ENCODE peak calls at places on chromosomes 4 and X, in five cellular contexts. X, Q, N, G and D are unnamed samples.
A peak's percentile ranks its signal among the peaks of the same experiment; 100 is the strongest.

GRCh38 chr4:176781739-176782100 is 11.0 kb downstream of the VEGFC start:
- DNase-seq in X (no peak), Q (no peak), N (no peak), G (no peak), D (no peak)

GRCh38 chrX:49106930-49107329 is 16.6 kb downstream of the GPKOW start:
- DNase-seq in X (peak; percentile 22), Q (peak; percentile 49), N (no peak), G (no peak), D (no peak)

GRCh38 chrX:131763674-131764073 is 219.8 kb downstream of the OR13H1 start:
- DNase-seq in X (no peak), Q (peak; percentile 83), N (peak; percentile 89), G (no peak), D (no peak)

GRCh38 chr4:151169223-151169622 is 69.8 kb downstream of the RPS3A start:
- DNase-seq in X (peak; percentile 18), Q (peak; percentile 98), N (peak; percentile 58), G (no peak), D (peak; percentile 36)

GRCh38 chr4:119124314-119124713 is 11.3 kb upstream of the MYOZ2 start:
- DNase-seq in X (no peak), Q (peak; percentile 48), N (no peak), G (no peak), D (no peak)

GRCh38 chrX:129658429-129658828 is 3.7 kb upstream of the APLN start:
- DNase-seq in X (no peak), Q (no peak), N (no peak), G (no peak), D (no peak)

GRCh38 chr4:2878346-2878745 is 34.7 kb downstream of the ADD1 start:
- DNase-seq in X (no peak), Q (no peak), N (no peak), G (no peak), D (no peak)

GRCh38 chrX:43865791-43866190 is 16.5 kb downstream of the MAOB start:
- DNase-seq in X (no peak), Q (no peak), N (no peak), G (no peak), D (no peak)

GRCh38 chr4:168694669-168695068 is 197.8 kb downstream of the PALLD start:
- DNase-seq in X (no peak), Q (no peak), N (no peak), G (no peak), D (no peak)

GRCh38 chrX:125407314-125407713 is 87.6 kb downstream of the TEX13C start:
- DNase-seq in X (no peak), Q (no peak), N (no peak), G (no peak), D (no peak)

GRCh38 chr4:2781911-2782310 is 11.0 kb upstream of the SH3BP2 start:
- DNase-seq in X (no peak), Q (no peak), N (no peak), G (no peak), D (no peak)

GRCh38 chr4:5122114-5122513 is 70.8 kb downstream of the STK32B start:
- DNase-seq in X (no peak), Q (no peak), N (no peak), G (no peak), D (no peak)

GRCh38 chr4:1043658-1044468 is 32.4 kb downstream of the FGFRL1 start:
- DNase-seq in X (no peak), Q (peak; percentile 100), N (peak; percentile 66), G (peak; percentile 93), D (peak; percentile 86)

GRCh38 chr4:25377572-25377882 is 464 bp downstream of the ANAPC4 start:
- DNase-seq in X (no peak), Q (no peak), N (no peak), G (no peak), D (no peak)

GRCh38 chr4:37653601-37654000 is 32.6 kb downstream of the RELL1 start:
- DNase-seq in X (no peak), Q (no peak), N (no peak), G (no peak), D (no peak)

GRCh38 chr4:20992002-20992401 is 291.7 kb downstream of the PACRGL start:
- DNase-seq in X (no peak), Q (no peak), N (no peak), G (no peak), D (no peak)

GRCh38 chr4:122139139-122139538 is 13.0 kb upstream of the BLTP1 start:
- DNase-seq in X (no peak), Q (no peak), N (no peak), G (no peak), D (no peak)

GRCh38 chr4:169383724-169384123 is 113.0 kb upstream of the SH3RF1 start:
- DNase-seq in X (no peak), Q (peak; percentile 97), N (no peak), G (no peak), D (no peak)

GRCh38 chr4:114864060-114864459 is 249.4 kb downstream of the NDST4 start:
- DNase-seq in X (no peak), Q (no peak), N (no peak), G (no peak), D (no peak)

GRCh38 chr4:148962539-148963290 is 520.5 kb upstream of the NR3C2 start:
- DNase-seq in X (no peak), Q (peak; percentile 61), N (no peak), G (no peak), D (no peak)

GRCh38 chr4:138943893-138944292 is 71.7 kb upstream of the NOCT start:
- DNase-seq in X (no peak), Q (no peak), N (no peak), G (no peak), D (no peak)

GRCh38 chr4:108193891-108194672 is 25.4 kb upstream of the LEF1 start:
- DNase-seq in X (no peak), Q (peak; percentile 11), N (no peak), G (no peak), D (no peak)

GRCh38 chrX:10173331-10173900 is 16.6 kb downstream of the CLCN4 start:
- DNase-seq in X (peak; percentile 60), Q (peak; percentile 93), N (peak; percentile 39), G (no peak), D (no peak)

GRCh38 chrX:129540068-129540653 is at the start of gene OCRL:
- DNase-seq in X (peak; percentile 81), Q (peak; percentile 59), N (peak; percentile 67), G (peak; percentile 34), D (peak; percentile 53)

GRCh38 chr4:101155368-101155767 is 192.0 kb downstream of the PPP3CA start:
- DNase-seq in X (no peak), Q (peak; percentile 73), N (no peak), G (peak; percentile 97), D (no peak)

GRCh38 chr4:150962245-150962644 is 52.8 kb downstream of the LRBA start:
- DNase-seq in X (no peak), Q (no peak), N (no peak), G (no peak), D (no peak)

GRCh38 chrX:48663241-48663640 is 20.4 kb upstream of the WAS start:
- DNase-seq in X (no peak), Q (no peak), N (no peak), G (no peak), D (no peak)

GRCh38 chr4:40256329-40256728 is 59.5 kb downstream of the RHOH start:
- DNase-seq in X (no peak), Q (no peak), N (no peak), G (no peak), D (no peak)

GRCh38 chrX:147602297-147602696 is 309.4 kb upstream of the FMR1 start:
- DNase-seq in X (no peak), Q (no peak), N (no peak), G (no peak), D (no peak)

GRCh38 chr4:26590639-26591038 is 6.8 kb downstream of the TBC1D19 start:
- DNase-seq in X (no peak), Q (peak; percentile 30), N (no peak), G (peak; percentile 60), D (no peak)

GRCh38 chr4:167555338-167556022 is 321.2 kb upstream of the SPOCK3 start:
- DNase-seq in X (no peak), Q (no peak), N (no peak), G (no peak), D (no peak)
- H3K4me3 ChIP-seq in X (no peak overlapping the region), Q (no peak overlapping the region), N (no peak overlapping the region), G (no peak overlapping the region), D (no peak overlapping the region)

GRCh38 chr4:86098691-86099090 is 261.2 kb downstream of the MAPK10 start:
- DNase-seq in X (no peak), Q (no peak), N (no peak), G (no peak), D (no peak)
- H3K4me3 ChIP-seq in X (no peak overlapping the region), Q (no peak overlapping the region), N (no peak overlapping the region), G (no peak overlapping the region), D (no peak overlapping the region)

GRCh38 chr4:174215936-174216699 is 67.3 kb downstream of the FBXO8 start:
- DNase-seq in X (peak; percentile 67), Q (no peak), N (no peak), G (no peak), D (no peak)

GRCh38 chr4:174218127-174218790 is 65.2 kb downstream of the FBXO8 start:
- DNase-seq in X (no peak), Q (no peak), N (no peak), G (no peak), D (no peak)

GRCh38 chr4:174215055-174215454 is 68.4 kb downstream of the FBXO8 start:
- DNase-seq in X (no peak), Q (no peak), N (no peak), G (no peak), D (no peak)

GRCh38 chr4:174216935-174217272 is 66.6 kb downstream of the FBXO8 start:
- DNase-seq in X (no peak), Q (no peak), N (no peak), G (no peak), D (no peak)

DNA sequence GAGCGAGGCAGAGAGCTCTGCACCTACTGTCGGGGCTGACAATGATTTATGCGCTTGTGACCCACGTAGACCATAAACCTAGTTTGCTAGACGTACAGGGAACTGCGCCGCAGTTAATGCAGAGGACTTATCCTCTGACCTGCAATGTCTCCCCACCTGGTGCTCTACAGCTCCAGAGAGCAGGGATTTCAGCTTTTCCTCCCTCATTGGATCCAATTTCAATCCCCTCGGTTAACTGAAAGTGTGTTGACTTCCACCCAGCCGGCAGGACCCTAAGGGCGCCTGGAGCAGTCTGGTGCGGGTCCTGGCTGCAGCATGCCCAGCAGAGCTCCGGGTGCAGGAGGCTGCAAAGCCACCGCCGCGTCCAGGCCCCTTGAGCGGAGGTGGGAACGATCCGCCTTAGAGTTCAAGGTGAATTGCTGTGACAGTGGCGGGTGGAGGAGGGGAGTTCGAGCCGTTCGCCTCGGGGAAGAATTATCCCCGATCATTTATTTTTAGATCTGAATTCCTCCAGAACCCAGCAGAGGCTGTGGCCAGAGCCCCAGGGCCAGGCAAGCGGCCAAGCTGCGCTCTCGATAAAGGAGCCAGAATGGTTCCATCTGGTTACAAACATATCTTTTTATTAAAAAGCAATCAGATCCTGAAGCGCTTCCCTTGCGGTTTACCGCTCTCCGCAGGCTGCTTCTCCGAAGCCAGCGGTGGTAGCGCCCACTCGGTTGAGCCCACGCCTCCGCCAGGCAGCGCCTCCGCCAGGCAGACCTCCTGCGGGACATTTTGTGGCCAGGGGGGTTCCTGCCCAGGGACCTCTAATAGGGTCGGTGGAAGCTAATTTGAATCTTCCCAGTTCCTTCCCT is 66.0 kb downstream of the FBXO8 start:
- DNase-seq in X (peak; percentile 44), Q (peak; percentile 59), N (no peak), G (no peak), D (no peak)
- H3K4me3 ChIP-seq in X (peak overlapping the region; percentile 16), Q (peak overlapping the region; percentile 44), N (no peak overlapping the region), G (no peak overlapping the region), D (peak overlapping the region; percentile 37)

DNA sequence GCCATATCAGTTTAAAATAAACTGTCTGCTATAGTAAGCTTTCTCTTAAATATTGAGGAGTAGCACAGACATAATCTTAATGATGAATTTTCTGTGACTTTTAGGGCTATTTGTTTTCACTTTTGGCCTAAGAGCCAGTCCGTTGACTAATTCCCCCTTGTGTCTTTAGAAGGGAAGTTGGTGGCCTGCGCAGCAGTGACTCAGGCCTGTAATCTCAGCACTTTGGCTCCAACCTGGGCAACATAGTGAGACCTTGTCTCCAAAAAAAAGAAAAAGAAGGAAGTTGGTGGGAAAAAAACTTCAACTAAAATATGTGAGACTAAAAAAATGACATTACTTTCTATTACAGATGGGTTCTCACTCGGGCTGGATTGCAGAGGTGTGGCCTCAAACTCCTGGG is 3.4 kb downstream of the NCAPG start:
- DNase-seq in X (no peak), Q (peak; percentile 64), N (no peak), G (no peak), D (no peak)
- H3K4me3 ChIP-seq in X (no peak overlapping the region), Q (no peak overlapping the region), N (no peak overlapping the region), G (no peak overlapping the region), D (no peak overlapping the region)